ENCODE peak calls at places on chromosomes 6 and 20, in six cellular contexts. Y is ovary, F is colonic mucosa, W is adrenal gland, O is DND-41, U is hepatocyte. M is an unnamed sample. For H3K36me3, the result is how much of the 10 kb centered on the place peaks cover.

GRCh38 chr6:40896696-40897095 is 142.3 kb downstream of the UNC5CL start:
- DNase-seq in Y (peak), F (no peak), W (no peak), O (no peak), U (no peak), M (no peak)

GRCh38 chr6:12296255-12296573 is 6.1 kb downstream of the EDN1 start:
- DNase-seq in Y (no peak), F (peak), W (no peak), O (no peak), U (peak), M (peak)

GRCh38 chr6:87670707-87671106 is 31.3 kb downstream of the AKIRIN2 start:
- DNase-seq in Y (no peak), F (no peak), W (no peak), O (no peak), U (no peak), M (no peak)

GRCh38 chr6:34202329-34203201 is 34.1 kb upstream of the HMGA1 start:
- DNase-seq in Y (no peak), F (no peak), W (no peak), O (no peak), U (no peak), M (no peak)

GRCh38 chr20:45912344-45912682 is 358 bp upstream of the PLTP start:
- DNase-seq in Y (no peak), F (no peak), W (no peak), O (no peak), U (no peak), M (no peak)

GRCh38 chr20:58310291-58310782 is 822 bp downstream of the RAB22A start:
- DNase-seq in Y (no peak), F (peak), W (no peak), O (no peak), U (peak), M (peak)

GRCh38 chr6:82867946-82868345 is 197.7 kb downstream of the UBE3D start:
- DNase-seq in Y (no peak), F (no peak), W (no peak), O (no peak), U (no peak), M (no peak)

GRCh38 chr6:33213166-33213988 is 5.1 kb downstream of the RING1 start:
- DNase-seq in Y (no peak), F (no peak), W (no peak), O (no peak), U (no peak), M (peak)

GRCh38 chr6:107083047-107083768 is 32.1 kb downstream of the BEND3 start:
- DNase-seq in Y (no peak), F (no peak), W (no peak), O (no peak), U (no peak), M (no peak)

GRCh38 chr6:167824591-167825041 is 2.1 kb upstream of the AFDN start:
- DNase-seq in Y (no peak), F (no peak), W (no peak), O (no peak), U (no peak), M (no peak)

GRCh38 chr20:24993337-24994185 is 1.0 kb upstream of the APMAP start:
- DNase-seq in Y (no peak), F (peak), W (no peak), O (no peak), U (peak), M (peak)

GRCh38 chr6:70527071-70527737 is 39.5 kb upstream of the SDHAF4 start:
- DNase-seq in Y (no peak), F (no peak), W (no peak), O (no peak), U (no peak), M (no peak)

GRCh38 chr20:19757487-19757972 is 528 bp upstream of the RIN2 start:
- DNase-seq in Y (peak), F (peak), W (peak), O (no peak), U (peak), M (no peak)

GRCh38 chr20:44841955-44842354 is 31.6 kb upstream of the RIMS4 start:
- DNase-seq in Y (no peak), F (no peak), W (no peak), O (no peak), U (no peak), M (no peak)

GRCh38 chr6:37324131-37325033 is 29.4 kb upstream of the RNF8 start:
- DNase-seq in Y (no peak), F (no peak), W (peak), O (no peak), U (no peak), M (peak)

GRCh38 chr6:14894105-14894504 is 351.8 kb upstream of the JARID2 start:
- DNase-seq in Y (no peak), F (no peak), W (no peak), O (no peak), U (no peak), M (no peak)

GRCh38 chr6:47221565-47221964 is 88.1 kb downstream of the TNFRSF21 start:
- DNase-seq in Y (no peak), F (no peak), W (no peak), O (no peak), U (no peak), M (no peak)

GRCh38 chr6:158599635-158600034 is 39.7 kb downstream of the TMEM181 start:
- DNase-seq in Y (no peak), F (no peak), W (no peak), O (no peak), U (no peak), M (no peak)

GRCh38 chr6:167678102-167679101 is 148.3 kb upstream of the AFDN start:
- DNase-seq in Y (peak), F (peak), W (no peak), O (no peak), U (peak), M (no peak)

DNA sequence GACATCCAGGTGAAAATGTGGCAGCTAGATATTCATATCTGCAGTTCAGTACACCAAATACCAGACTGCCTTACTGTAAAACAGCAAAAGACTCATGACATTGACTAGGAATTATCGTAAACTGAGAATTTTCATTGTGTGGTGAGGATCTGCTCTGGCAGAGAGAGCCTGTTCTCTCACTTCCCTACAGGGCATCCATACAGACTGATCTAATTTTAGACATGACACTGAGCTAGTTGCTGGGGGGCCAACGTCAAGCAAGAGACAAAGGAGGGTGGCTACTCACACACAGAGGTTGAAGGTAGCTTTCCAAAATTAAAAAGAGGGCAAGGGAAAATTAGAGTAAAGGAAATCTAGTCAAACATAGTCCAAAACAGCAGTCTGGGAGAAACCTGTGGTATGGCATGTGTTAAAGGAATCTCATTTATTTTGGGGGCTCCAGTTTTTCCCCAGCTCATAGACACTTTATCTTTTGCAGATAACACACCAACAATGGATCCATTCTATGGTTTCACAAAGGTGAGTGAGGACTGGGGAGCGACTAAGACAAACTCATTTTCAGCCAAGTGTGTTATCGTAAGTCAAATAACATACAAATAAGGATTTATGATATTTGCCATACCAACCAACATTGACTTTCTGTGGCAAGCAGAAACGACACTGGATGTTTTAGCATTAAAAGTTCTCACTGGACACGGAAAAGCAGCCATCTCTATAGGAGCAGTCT is 36.6 kb upstream of the NHSL1 start:
- DNase-seq in Y (no peak), F (no peak), W (no peak), O (no peak), U (no peak), M (no peak)
- H3K36me3 ChIP-seq in Y (under half), F (under half), W (under half), O (under half), U (under half), M (under half)

DNA sequence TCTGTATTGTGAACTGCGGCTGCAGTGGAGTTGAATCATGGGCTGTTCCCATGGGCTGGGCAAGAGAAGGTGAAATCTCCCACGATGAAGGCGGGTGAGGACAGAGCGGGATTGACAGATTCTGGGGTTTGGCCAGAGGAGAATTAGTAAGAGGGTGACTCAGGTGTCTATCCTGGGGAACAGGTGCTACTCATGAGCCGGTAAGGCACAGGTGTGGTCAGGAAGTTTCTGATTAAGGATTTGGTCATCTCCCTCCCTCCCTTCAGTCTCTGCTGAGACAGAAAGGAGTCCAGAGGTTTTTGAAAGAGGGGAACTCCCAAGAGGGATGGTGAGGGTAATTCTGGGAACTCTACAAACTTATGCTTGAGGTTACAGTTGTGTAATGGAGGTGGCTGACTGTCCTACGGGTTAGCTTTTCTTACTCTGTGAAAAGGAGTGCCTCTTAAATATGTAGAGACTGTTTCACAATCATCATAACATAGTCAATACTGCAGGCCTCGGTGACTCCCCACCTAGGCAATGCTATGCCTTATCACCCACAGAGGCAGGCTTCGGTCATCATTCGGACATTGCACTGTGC is 31.5 kb downstream of the SERPINB1 start:
- DNase-seq in Y (no peak), F (peak), W (no peak), O (no peak), U (peak), M (no peak)
- H3K4me3 ChIP-seq in Y (no peak), F (no peak), W (no peak), O (no peak), U (no peak), M (no peak)

DNA sequence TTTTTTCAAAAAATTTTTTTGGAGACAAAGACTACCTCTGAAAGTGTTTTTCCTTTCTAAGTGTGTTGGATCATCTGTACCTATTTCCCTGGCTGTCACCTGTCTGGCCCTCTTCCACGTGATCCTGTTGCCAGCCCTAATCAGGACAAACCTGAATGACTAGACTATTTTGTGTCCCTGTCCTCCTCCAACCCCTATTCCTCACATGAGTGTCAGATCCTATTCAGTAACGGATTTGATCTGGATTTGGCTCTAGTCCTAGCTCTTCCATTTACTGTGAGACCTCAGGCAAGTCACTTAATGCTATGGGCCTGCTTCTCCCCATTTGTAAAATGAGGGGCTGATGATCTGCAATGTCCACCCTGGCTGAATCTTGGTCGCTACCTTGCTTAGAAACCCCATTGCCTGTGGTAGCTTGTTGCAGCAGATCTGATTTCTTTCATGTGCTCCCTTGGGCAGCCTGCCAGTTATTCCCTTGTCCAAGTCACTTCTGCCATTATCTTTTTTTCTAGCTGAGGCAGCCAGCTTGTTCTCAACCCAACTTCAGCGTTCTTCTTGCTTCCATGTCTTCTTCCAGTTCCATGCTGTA is 4.8 kb downstream of the PHF20 start:
- DNase-seq in Y (peak), F (peak), W (peak), O (no peak), U (peak), M (no peak)
- H3K27ac ChIP-seq in Y (no peak), F (peak), W (peak), O (peak), U (peak), M (no peak)

GRCh38 chr6:146981981-146982380 is 222.2 kb upstream of the STXBP5 start:
- DNase-seq in Y (no peak), F (no peak), W (no peak), O (no peak), U (no peak), M (no peak)
- H3K36me3 ChIP-seq in Y (under half), F (under half), W (under half), O (under half), U (under half), M (under half)

GRCh38 chr6:149642829-149643580 is 5.5 kb downstream of the KATNA1 start:
- DNase-seq in Y (no peak), F (no peak), W (no peak), O (no peak), U (no peak), M (no peak)

GRCh38 chr6:149651056-149651455 is 2.5 kb upstream of the KATNA1 start:
- DNase-seq in Y (no peak), F (no peak), W (no peak), O (no peak), U (no peak), M (no peak)

GRCh38 chr6:149648148-149649145 is at the start of gene KATNA1:
- DNase-seq in Y (peak), F (peak), W (peak), O (peak), U (peak), M (peak)

GRCh38 chr6:149646599-149646998 is 1.9 kb downstream of the KATNA1 start:
- DNase-seq in Y (no peak), F (no peak), W (no peak), O (no peak), U (no peak), M (no peak)
- H3K4me3 ChIP-seq in Y (no peak), F (no peak), W (no peak), O (no peak), U (peak), M (peak)

GRCh38 chr6:2865270-2866182 is 23.9 kb upstream of the SERPINB1 start:
- DNase-seq in Y (no peak), F (no peak), W (no peak), O (no peak), U (no peak), M (no peak)
- H3K27ac ChIP-seq in Y (no peak), F (no peak), W (no peak), O (no peak), U (peak), M (no peak)

GRCh38 chr6:42674780-42675179 is 47.6 kb downstream of the PRPH2 start:
- DNase-seq in Y (no peak), F (no peak), W (no peak), O (no peak), U (no peak), M (no peak)

DNA sequence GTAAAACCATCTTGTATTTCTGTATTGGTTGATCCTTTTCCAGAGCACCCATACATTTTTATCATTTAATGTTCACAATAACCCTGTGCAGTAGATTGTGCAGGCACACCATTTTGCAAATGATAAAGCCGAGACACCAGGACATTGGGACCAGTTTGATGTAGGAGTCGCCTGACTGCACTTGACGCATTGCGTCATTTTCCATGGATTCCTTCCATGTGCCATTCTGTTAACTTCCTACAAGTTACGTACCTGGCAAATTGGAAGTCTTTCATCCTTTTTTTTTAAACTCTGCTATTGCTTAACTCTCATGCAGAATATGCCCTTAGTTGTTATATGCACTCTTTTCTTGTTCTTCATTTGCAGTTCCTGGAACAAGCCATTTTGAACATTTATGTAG is 43.0 kb downstream of the PRPH2 start:
- DNase-seq in Y (no peak), F (no peak), W (no peak), O (no peak), U (no peak), M (no peak)
- H3K36me3 ChIP-seq in Y (under half), F (under half), W (under half), O (half or more), U (under half), M (half or more)

DNA sequence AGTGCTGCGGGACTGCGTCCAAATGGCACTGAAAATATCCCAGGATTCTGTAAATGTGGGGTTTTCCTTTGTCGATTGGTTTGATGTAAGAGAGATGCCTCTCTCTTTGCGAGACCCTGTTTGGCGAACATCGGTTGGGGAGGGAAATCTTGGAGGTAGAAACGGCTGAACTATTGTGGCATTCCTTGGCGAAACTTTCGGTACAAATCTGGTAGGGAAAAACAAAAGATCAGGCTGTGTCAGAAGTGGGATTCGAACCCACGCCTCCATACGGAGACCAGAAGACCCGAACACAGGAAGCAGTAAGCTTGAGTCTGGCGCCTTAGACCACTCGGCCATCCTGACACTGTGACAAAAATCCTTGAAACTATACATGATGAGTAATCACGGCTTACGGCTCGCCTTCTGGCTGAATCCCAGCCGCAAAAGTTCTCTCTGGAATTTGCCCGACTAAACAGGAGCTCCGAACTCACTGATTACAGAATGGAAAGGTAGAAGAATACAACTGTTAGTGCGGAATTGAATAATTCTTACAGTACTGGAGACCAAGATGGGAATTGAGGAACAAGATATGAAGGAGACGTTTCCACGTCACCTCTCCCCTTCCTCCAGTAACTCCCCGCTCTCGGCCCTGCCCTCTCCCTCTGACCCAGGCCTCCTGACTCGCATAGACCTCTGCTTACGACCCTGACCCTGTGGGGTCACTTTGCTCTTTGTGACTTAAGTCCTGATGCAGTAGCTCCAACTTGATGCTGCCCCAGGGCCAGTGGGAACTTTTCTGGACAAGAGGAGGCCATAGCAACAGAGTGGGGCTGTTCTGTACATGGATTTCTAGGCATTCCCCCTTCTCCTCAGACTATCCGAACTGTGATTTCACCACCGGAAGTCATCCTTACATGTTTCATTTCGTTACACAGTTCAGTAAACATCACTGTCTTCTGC is 132.8 kb upstream of the ZNF184 start:
- DNase-seq in Y (no peak), F (peak), W (no peak), O (no peak), U (peak), M (peak)
- H3K4me3 ChIP-seq in Y (no peak), F (no peak), W (no peak), O (no peak), U (peak), M (peak)

GRCh38 chr6:112252571-112253504 is 1.5 kb downstream of the LAMA4 start:
- DNase-seq in Y (no peak), F (no peak), W (no peak), O (no peak), U (no peak), M (no peak)
- H3K27ac ChIP-seq in Y (peak), F (peak), W (peak), O (no peak), U (peak), M (no peak)

M was measured in SJSA1.